ENCODE peak calls at places on chromosomes 5 and 9, in eight cellular contexts. D is A549, L is IMR-90, W is K562, Z is HepG2, O is GM12878, N is WTC11, B is SK-N-SH. C is an unnamed sample.

GRCh38 chr9:114371986-114372917 is 15.5 kb downstream of the AKNA start:
- DNase-seq in L (no peak), W (no peak), N (no peak), D (no peak), B (peak), Z (no peak), O (no peak), C (no peak)

GRCh38 chr5:176754376-176754942 is 55.9 kb upstream of the UNC5A start:
- DNase-seq in L (no peak), W (no peak), Z (no peak), N (no peak), O (no peak), B (no peak), D (no peak), C (no peak)

GRCh38 chr9:2261421-2262103 is 246.4 kb downstream of the SMARCA2 start:
- DNase-seq in B (no peak), W (no peak), L (no peak), O (no peak), N (no peak), Z (no peak), D (no peak), C (no peak)

GRCh38 chr9:99870126-99870525 is 36.3 kb upstream of the STX17 start:
- DNase-seq in B (no peak), N (no peak), W (no peak), Z (no peak), O (no peak), L (peak), D (no peak), C (no peak)

GRCh38 chr5:127705120-127705892 is 2.1 kb downstream of the CCDC192 start:
- DNase-seq in N (no peak), O (no peak), Z (no peak), W (peak), L (peak), B (no peak), D (peak), C (no peak)

GRCh38 chr9:13023498-13023897 is 248.7 kb downstream of the LURAP1L start:
- DNase-seq in Z (peak), D (peak), L (peak), O (no peak), N (no peak), W (no peak), B (no peak), C (no peak)

GRCh38 chr5:102617187-102617856 is 118.5 kb upstream of the SLCO6A1 start:
- DNase-seq in L (no peak), Z (no peak), O (no peak), W (no peak), D (no peak), N (no peak), B (no peak), C (no peak)

GRCh38 chr9:75993434-75993833 is 103.0 kb downstream of the PCSK5 start:
- DNase-seq in O (no peak), N (no peak), L (peak), W (no peak), B (no peak), Z (peak), D (peak), C (no peak)

GRCh38 chr5:134099939-134100282 is 14.6 kb upstream of the TCF7 start:
- DNase-seq in L (no peak), N (peak), D (no peak), W (no peak), B (no peak), Z (no peak), O (no peak), C (no peak)

GRCh38 chr5:174003795-174004194 is 14.8 kb downstream of the C5orf47 start:
- DNase-seq in O (no peak), Z (no peak), D (no peak), N (no peak), W (no peak), B (no peak), L (no peak), C (no peak)

GRCh38 chr9:20286154-20286553 is 336.1 kb downstream of the MLLT3 start:
- DNase-seq in N (no peak), O (no peak), B (no peak), W (no peak), L (no peak), Z (no peak), D (no peak), C (no peak)

GRCh38 chr9:42852133-42852532 is 668.7 kb downstream of the SPATA31A6 start:
- DNase-seq in N (peak), D (peak), O (no peak), W (no peak), L (no peak), B (peak), Z (peak), C (peak)

GRCh38 chr9:71607571-71607970 is 160.7 kb downstream of the CEMIP2 start:
- DNase-seq in N (no peak), B (no peak), W (no peak), D (no peak), L (no peak), Z (no peak), O (no peak), C (no peak)

GRCh38 chr5:67209141-67209771 is 12.7 kb upstream of the CD180 start:
- DNase-seq in Z (peak), W (peak), O (no peak), D (peak), B (peak), L (peak), N (peak), C (peak)

GRCh38 chr5:252546-252945 is 18.9 kb upstream of the PDCD6 start:
- DNase-seq in D (no peak), L (no peak), N (no peak), W (no peak), B (no peak), Z (no peak), O (no peak), C (no peak)

GRCh38 chr9:92882276-92882675 is 4.4 kb upstream of the ZNF484 start:
- DNase-seq in W (no peak), D (no peak), O (no peak), Z (no peak), B (no peak), N (peak), L (no peak), C (peak)
- TF ChIP-seq USF2 in W (no peak), D (no peak), O (no peak), Z (no peak), B (no peak), N (no peak), L (no peak), C (no peak)

GRCh38 chr5:39108987-39109386 is 34.8 kb upstream of the RICTOR start:
- DNase-seq in O (no peak), B (no peak), N (no peak), Z (no peak), D (no peak), L (no peak), W (no peak), C (no peak)

GRCh38 chr5:39107350-39107749 is 33.2 kb upstream of the RICTOR start:
- DNase-seq in L (no peak), W (no peak), D (no peak), O (no peak), Z (no peak), N (no peak), B (no peak), C (no peak)

GRCh38 chr5:39104221-39104620 is 30.0 kb upstream of the RICTOR start:
- DNase-seq in O (no peak), D (no peak), L (no peak), N (no peak), B (no peak), W (no peak), Z (no peak), C (no peak)

GRCh38 chr5:39109616-39110015 is 35.4 kb upstream of the RICTOR start:
- DNase-seq in L (no peak), W (no peak), N (no peak), Z (no peak), B (no peak), D (no peak), O (no peak), C (no peak)

DNA sequence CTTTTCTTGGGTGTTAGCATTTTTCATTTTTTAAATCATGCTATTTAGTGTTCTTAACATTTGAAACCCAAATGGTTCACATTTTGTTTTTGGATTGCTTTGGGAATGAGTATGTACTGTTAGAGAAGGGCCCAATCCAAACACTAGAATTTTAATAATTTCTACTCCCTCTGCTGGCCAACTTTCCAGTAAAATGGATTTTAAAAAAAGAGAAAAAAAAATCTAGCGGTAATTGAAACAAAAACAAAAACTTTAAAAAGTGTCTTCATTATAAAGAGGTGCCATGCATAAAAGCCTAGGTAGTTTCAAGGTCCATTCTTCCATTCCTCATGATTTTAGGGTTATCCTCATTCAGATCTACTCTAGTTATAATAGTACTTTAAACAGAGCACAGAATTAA is 32.1 kb upstream of the RICTOR start:
- DNase-seq in N (no peak), B (no peak), L (peak), D (peak), O (no peak), Z (no peak), W (no peak), C (no peak)
- TF ChIP-seq USF2 in N (no peak), B (no peak), L (no peak), D (no peak), O (no peak), Z (no peak), W (no peak), C (no peak)

GRCh38 chr5:139443766-139444473 is 4.6 kb upstream of the DNAJC18 start:
- DNase-seq in W (no peak), D (no peak), L (peak), Z (no peak), O (no peak), B (peak), N (no peak), C (no peak)
- TF ChIP-seq USF2 in W (no peak), D (no peak), L (no peak), Z (no peak), O (no peak), B (no peak), N (no peak), C (no peak)

GRCh38 chr9:132075853-132076252 is 3.8 kb downstream of the MED27 start:
- DNase-seq in Z (no peak), L (no peak), B (no peak), W (no peak), O (no peak), N (no peak), D (no peak), C (no peak)

GRCh38 chr9:132079391-132080071 is at the start of gene MED27:
- DNase-seq in W (peak), L (peak), Z (peak), D (peak), B (peak), N (peak), O (peak), C (peak)

GRCh38 chr9:132077881-132078280 is 1.8 kb downstream of the MED27 start:
- DNase-seq in B (no peak), Z (no peak), W (no peak), N (no peak), L (no peak), O (no peak), D (no peak), C (no peak)

GRCh38 chr9:132082188-132082587 is 2.5 kb upstream of the MED27 start:
- DNase-seq in W (no peak), N (no peak), O (no peak), Z (no peak), L (no peak), D (peak), B (no peak), C (no peak)

GRCh38 chr9:132078369-132079356 is 1.0 kb downstream of the MED27 start:
- DNase-seq in O (no peak), B (peak), D (no peak), Z (no peak), L (peak), N (no peak), W (peak), C (no peak)
- TF ChIP-seq USF2 in O (no peak), B (no peak), D (no peak), Z (no peak), L (no peak), N (no peak), W (no peak), C (no peak)

GRCh38 chr5:126341906-126342625 is 81.1 kb upstream of the GRAMD2B start:
- DNase-seq in B (no peak), O (no peak), L (no peak), D (no peak), Z (no peak), N (no peak), W (no peak), C (no peak)
- TF ChIP-seq USF2 in B (no peak), O (no peak), L (no peak), D (no peak), Z (no peak), N (no peak), W (no peak), C (no peak)

GRCh38 chr5:74476197-74477081 is 164.1 kb downstream of the ENC1 start:
- DNase-seq in W (no peak), Z (no peak), B (peak), L (no peak), D (no peak), O (no peak), N (no peak), C (no peak)
- TF ChIP-seq USF2 in W (no peak), Z (no peak), B (no peak), L (no peak), D (no peak), O (no peak), N (no peak), C (no peak)

DNA sequence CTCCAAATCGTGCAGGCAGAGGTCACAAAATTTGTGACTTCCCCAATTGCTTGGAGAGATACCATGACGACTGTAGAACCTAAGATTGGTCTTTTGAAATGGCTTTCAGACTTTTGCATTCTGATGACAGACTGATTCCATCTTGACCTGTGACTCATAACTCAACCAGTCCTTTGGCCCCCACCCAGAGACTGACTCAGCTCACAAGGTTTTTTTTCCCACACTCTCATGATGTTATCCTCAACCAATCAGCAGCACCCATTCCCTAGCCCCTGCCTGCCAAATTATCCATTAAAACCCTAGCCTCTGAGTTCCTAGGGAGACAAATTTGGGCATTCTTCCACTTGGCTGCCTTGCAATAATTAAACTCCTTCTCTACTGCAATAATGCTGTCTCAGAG is 1263.3 kb upstream of the CDH9 start:
- DNase-seq in W (no peak), B (no peak), L (peak), O (no peak), N (no peak), D (peak), Z (no peak), C (no peak)
- TF ChIP-seq USF2 in W (no peak), B (no peak), L (no peak), O (no peak), N (no peak), D (no peak), Z (no peak), C (no peak)

DNA sequence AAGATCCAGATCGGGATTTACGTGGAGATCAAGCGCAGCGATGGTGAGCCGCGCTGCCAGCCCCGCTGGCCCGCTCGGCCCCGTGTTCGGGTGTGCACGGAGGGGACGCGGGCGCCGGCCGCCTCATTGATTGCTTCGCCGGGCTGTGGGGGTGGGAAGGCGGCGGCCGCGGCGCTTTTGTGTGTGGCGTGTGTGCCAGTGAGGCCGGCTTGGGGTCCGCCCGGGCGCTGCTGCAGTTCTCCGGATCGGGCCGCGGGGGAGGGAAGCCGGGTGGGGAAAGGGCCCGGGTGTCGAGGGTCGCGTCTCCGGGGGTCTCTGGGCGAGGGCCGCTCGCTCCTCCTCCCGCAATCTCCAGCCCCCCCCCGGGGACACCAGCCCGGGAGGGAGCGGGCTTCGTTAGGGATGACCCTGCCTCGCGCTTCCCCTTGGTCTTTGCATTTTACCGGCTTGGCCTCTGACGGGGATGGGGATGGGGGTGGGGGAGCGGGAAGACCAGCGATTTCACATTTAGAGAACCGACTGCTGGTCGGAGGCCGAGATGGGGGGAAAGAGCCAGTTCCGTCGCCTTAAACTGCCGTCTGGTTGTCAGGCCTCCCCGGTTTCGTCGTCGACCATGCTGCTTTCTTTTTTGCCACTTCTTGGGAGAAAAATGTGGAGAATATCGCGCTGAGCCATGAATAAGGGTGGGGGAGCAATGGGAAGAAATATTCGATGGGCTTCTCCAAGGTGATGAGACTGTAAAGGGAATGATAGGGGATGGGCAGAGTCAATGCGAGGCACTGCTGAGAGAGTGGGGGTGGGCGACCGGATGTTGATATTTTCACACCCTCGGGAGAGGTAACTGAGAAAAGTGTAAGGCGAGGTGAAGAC is 723 bp downstream of the KIF2A start:
- DNase-seq in W (peak), L (peak), D (peak), O (no peak), N (peak), B (peak), Z (no peak), C (no peak)
- TF ChIP-seq USF2 in W (no peak), L (no peak), D (no peak), O (no peak), N (no peak), B (no peak), Z (no peak), C (no peak)